ENCODE peak calls at places on chromosomes 6 and 20, in nine cellular contexts. Q is Right ventricle myocardium inferior; P is A172; K is NCI-H1092 treated with DMSO at 0.1 percent for 48 hours; Z is activated naive CD8-positive, alpha-beta T cell treated with anti-CD3 and anti-CD28 coated beads, Interleukin-2, amount 50 U/mL, for 16 hours; Y is sciatic nerve; W is ecto neural progenitor cell; J is pons; V is NCI-H510A. H is an unnamed sample.

GRCh38 chr6:152146385-152146784 is 338.9 kb downstream of the ESR1 start:
- DNase-seq in Z (no peak), J (no peak), Q (no peak), K (no peak), Y (no peak), W (no peak), P (peak), V (no peak), H (no peak)

GRCh38 chr6:163667372-163668060 is 253.0 kb downstream of the QKI start:
- DNase-seq in Q (no peak), P (peak), Y (no peak), W (no peak), Z (no peak), J (peak), V (no peak), K (no peak), H (no peak)

GRCh38 chr6:4567141-4567540 is 209.1 kb upstream of the CDYL start:
- DNase-seq in K (no peak), Q (no peak), Z (no peak), P (no peak), Y (no peak), W (no peak), J (no peak), V (no peak), H (no peak)

GRCh38 chr6:163457637-163458561 is 43.4 kb downstream of the QKI start:
- DNase-seq in P (peak), J (no peak), Y (no peak), V (no peak), Q (no peak), Z (no peak), W (no peak), K (no peak), H (no peak)

GRCh38 chr20:15937179-15937578 is 636.1 kb downstream of the KIF16B start:
- DNase-seq in K (no peak), V (no peak), Q (no peak), Y (no peak), Z (no peak), P (no peak), W (no peak), J (peak), H (no peak)

GRCh38 chr6:89927788-89928565 is 33.7 kb downstream of the GJA10 start:
- DNase-seq in K (no peak), Y (no peak), P (no peak), V (no peak), Q (no peak), W (no peak), Z (no peak), J (peak), H (no peak)

GRCh38 chr6:100617633-100618348 is 153.1 kb upstream of the SIM1 start:
- DNase-seq in W (no peak), V (no peak), P (peak), Q (no peak), K (no peak), Y (no peak), Z (no peak), J (no peak), H (no peak)

GRCh38 chr6:36402481-36402880 is 15.0 kb upstream of the ETV7 start:
- DNase-seq in J (no peak), V (no peak), Y (no peak), W (no peak), Q (no peak), Z (no peak), P (no peak), K (no peak), H (no peak)

GRCh38 chr20:25025091-25025861 is 32.7 kb downstream of the ACSS1 start:
- DNase-seq in J (no peak), Y (peak), V (no peak), Q (no peak), P (no peak), Z (no peak), K (no peak), W (no peak), H (no peak)

GRCh38 chr20:16518068-16518783 is 55.0 kb downstream of the KIF16B start:
- DNase-seq in W (no peak), P (peak), Z (no peak), J (peak), Q (no peak), Y (no peak), K (peak), V (peak), H (peak)

GRCh38 chr6:79984261-79984660 is 20.2 kb upstream of the TTK start:
- DNase-seq in V (no peak), Y (no peak), Q (no peak), J (peak), W (no peak), P (no peak), K (no peak), Z (no peak), H (no peak)

GRCh38 chr6:21164768-21165326 is 428.7 kb upstream of the SOX4 start:
- DNase-seq in J (no peak), Z (no peak), K (no peak), V (no peak), P (peak), Y (no peak), W (no peak), Q (no peak), H (no peak)